ENCODE peak calls at places on chromosomes 7 and 10, in seven cellular contexts. L is activated naive CD4-positive, alpha-beta T cell; Z is NCI-H187; C is B cell; B is substantia nigra; J is left ventricle myocardium inferior; K is NCI-H1092. S is an unnamed sample.
A peak's percentile ranks its signal among the peaks of the same experiment; 100 is the strongest.

GRCh38 chr7:106165328-106165727 is 53.2 kb upstream of the SYPL1 start:
- DNase-seq in L (no peak), Z (no peak), C (no peak), B (no peak), J (no peak), K (no peak), S (no peak)

GRCh38 chr7:99211241-99211602 is 3.3 kb upstream of the KPNA7 start:
- DNase-seq in L (no peak), Z (no peak), C (no peak), B (no peak), J (no peak), K (no peak), S (no peak)

GRCh38 chr7:64181586-64181985 is 25.4 kb upstream of the ZNF735 start:
- DNase-seq in L (no peak), Z (no peak), C (no peak), B (no peak), J (no peak), K (no peak), S (no peak)

GRCh38 chr10:88239212-88239611 is 343.9 kb downstream of the RNLS start:
- DNase-seq in L (no peak), Z (no peak), C (no peak), B (no peak), J (no peak), K (no peak), S (no peak)

GRCh38 chr10:50409965-50410811 is 158.9 kb upstream of the ASAH2 start:
- DNase-seq in L (no peak), Z (no peak), C (no peak), B (no peak), J (no peak), K (no peak), S (peak; percentile 60)

GRCh38 chr7:15334524-15335269 is 227.1 kb downstream of the AGMO start:
- DNase-seq in L (no peak), Z (no peak), C (no peak), B (no peak), J (no peak), K (peak; percentile 41), S (no peak)

GRCh38 chr10:4359003-4359402 is 467.0 kb upstream of the AKR1E2 start:
- DNase-seq in L (no peak), Z (no peak), C (no peak), B (no peak), J (no peak), K (no peak), S (no peak)

GRCh38 chr10:131961777-131962450 is 19.8 kb downstream of the BNIP3 start:
- DNase-seq in L (no peak), Z (no peak), C (no peak), B (no peak), J (no peak), K (peak; percentile 9), S (no peak)

GRCh38 chr7:17781491-17782215 is 158.6 kb downstream of the SNX13 start:
- DNase-seq in L (no peak), Z (no peak), C (no peak), B (no peak), J (no peak), K (no peak), S (peak; percentile 41)

GRCh38 chr7:98727146-98727709 is 110.1 kb downstream of the NPTX2 start:
- DNase-seq in L (no peak), Z (no peak), C (no peak), B (no peak), J (no peak), K (no peak), S (no peak)

S was measured in OCI-M1.